ENCODE peak calls at places on chromosomes 12 and 14, in four cellular contexts. One of them, this sample, is unnamed.

GRCh38 chr12:59357811-59358210 is 238.0 kb upstream of the SLC16A7 start:
- DNase-seq in activated T-helper 9 cell treated with anti-CD3 and anti-CD28 coated beads, Interleukin-2, amount 50 U/mL, for 16 hours: no peak
- DNase-seq in K562: no peak
- DNase-seq in hypothalamus: no peak
- DNase-seq in this sample: no peak

GRCh38 chr14:93655078-93655750 is 133.1 kb downstream of the PRIMA1 start:
- DNase-seq in hypothalamus: no peak
- DNase-seq in K562: peak
- DNase-seq in activated T-helper 9 cell treated with anti-CD3 and anti-CD28 coated beads, Interleukin-2, amount 50 U/mL, for 16 hours: no peak
- DNase-seq in this sample: peak

GRCh38 chr12:1502856-1503255 is 91.5 kb downstream of the FBXL14 start:
- DNase-seq in activated T-helper 9 cell treated with anti-CD3 and anti-CD28 coated beads, Interleukin-2, amount 50 U/mL, for 16 hours: no peak
- DNase-seq in hypothalamus: no peak
- DNase-seq in K562: no peak
- DNase-seq in this sample: peak

GRCh38 chr14:77085538-77085937 is 12.5 kb upstream of the CIPC start:
- DNase-seq in K562: no peak
- DNase-seq in hypothalamus: no peak
- DNase-seq in activated T-helper 9 cell treated with anti-CD3 and anti-CD28 coated beads, Interleukin-2, amount 50 U/mL, for 16 hours: no peak
- DNase-seq in this sample: no peak

GRCh38 chr12:25838007-25838406 is 120.5 kb upstream of the RASSF8 start:
- DNase-seq in activated T-helper 9 cell treated with anti-CD3 and anti-CD28 coated beads, Interleukin-2, amount 50 U/mL, for 16 hours: no peak
- DNase-seq in hypothalamus: no peak
- DNase-seq in K562: no peak
- DNase-seq in this sample: no peak

GRCh38 chr14:102325791-102326345 is 6.3 kb downstream of the ZNF839 start:
- DNase-seq in hypothalamus: no peak
- DNase-seq in activated T-helper 9 cell treated with anti-CD3 and anti-CD28 coated beads, Interleukin-2, amount 50 U/mL, for 16 hours: no peak
- DNase-seq in K562: no peak
- DNase-seq in this sample: no peak

GRCh38 chr12:91577586-91578539 is 395.2 kb upstream of the DCN start:
- DNase-seq in hypothalamus: no peak
- DNase-seq in K562: no peak
- DNase-seq in activated T-helper 9 cell treated with anti-CD3 and anti-CD28 coated beads, Interleukin-2, amount 50 U/mL, for 16 hours: no peak
- DNase-seq in this sample: peak

GRCh38 chr14:32408018-32408417 is 78.9 kb downstream of the AKAP6 start:
- DNase-seq in hypothalamus: no peak
- DNase-seq in K562: no peak
- DNase-seq in activated T-helper 9 cell treated with anti-CD3 and anti-CD28 coated beads, Interleukin-2, amount 50 U/mL, for 16 hours: no peak
- DNase-seq in this sample: no peak

GRCh38 chr12:123389560-123390351 is 5.8 kb downstream of the KMT5A start:
- DNase-seq in hypothalamus: no peak
- DNase-seq in K562: peak
- DNase-seq in activated T-helper 9 cell treated with anti-CD3 and anti-CD28 coated beads, Interleukin-2, amount 50 U/mL, for 16 hours: peak
- DNase-seq in this sample: peak

GRCh38 chr12:9798008-9798619 is 29.2 kb upstream of the KLRF1 start:
- DNase-seq in K562: peak
- DNase-seq in activated T-helper 9 cell treated with anti-CD3 and anti-CD28 coated beads, Interleukin-2, amount 50 U/mL, for 16 hours: peak
- DNase-seq in hypothalamus: no peak
- DNase-seq in this sample: peak

GRCh38 chr14:104688755-104689619 is at the start of gene INF2:
- DNase-seq in hypothalamus: no peak
- DNase-seq in K562: peak
- DNase-seq in activated T-helper 9 cell treated with anti-CD3 and anti-CD28 coated beads, Interleukin-2, amount 50 U/mL, for 16 hours: peak
- DNase-seq in this sample: peak

GRCh38 chr12:77392467-77392866 is 327.1 kb upstream of the E2F7 start:
- DNase-seq in hypothalamus: no peak
- DNase-seq in K562: peak
- DNase-seq in activated T-helper 9 cell treated with anti-CD3 and anti-CD28 coated beads, Interleukin-2, amount 50 U/mL, for 16 hours: no peak
- DNase-seq in this sample: no peak

GRCh38 chr12:88207921-88208640 is 66.0 kb downstream of the TMTC3 start:
- DNase-seq in hypothalamus: no peak
- DNase-seq in activated T-helper 9 cell treated with anti-CD3 and anti-CD28 coated beads, Interleukin-2, amount 50 U/mL, for 16 hours: no peak
- DNase-seq in K562: no peak
- DNase-seq in this sample: no peak

GRCh38 chr12:8658361-8658760 is 4.3 kb downstream of the MFAP5 start:
- DNase-seq in K562: no peak
- DNase-seq in hypothalamus: no peak
- DNase-seq in activated T-helper 9 cell treated with anti-CD3 and anti-CD28 coated beads, Interleukin-2, amount 50 U/mL, for 16 hours: no peak
- DNase-seq in this sample: no peak

GRCh38 chr12:29794869-29795268 is 11.1 kb upstream of the TMTC1 start:
- DNase-seq in K562: no peak
- DNase-seq in activated T-helper 9 cell treated with anti-CD3 and anti-CD28 coated beads, Interleukin-2, amount 50 U/mL, for 16 hours: no peak
- DNase-seq in hypothalamus: no peak
- DNase-seq in this sample: no peak

GRCh38 chr14:54447231-54447692 is 6.1 kb upstream of the CNIH1 start:
- DNase-seq in K562: no peak
- DNase-seq in hypothalamus: no peak
- DNase-seq in activated T-helper 9 cell treated with anti-CD3 and anti-CD28 coated beads, Interleukin-2, amount 50 U/mL, for 16 hours: no peak
- DNase-seq in this sample: peak